ENCODE peak calls at places on chromosomes 7 and 10, in five cellular contexts. Q is neural progenitor cell, O is Peyer's patch, V is SK-N-SH, A is BE2C. J is an unnamed sample. For H3K4me1, the result is how much of the 10 kb centered on the place peaks cover.

GRCh38 chr7:54963155-54963554 is 55.7 kb upstream of the EGFR start:
- DNase-seq in Q (no peak), O (no peak), V (no peak), A (no peak), J (no peak)

GRCh38 chr7:1706721-1707613 is 36.9 kb downstream of the ELFN1 start:
- DNase-seq in Q (no peak), O (peak), V (peak), A (peak), J (no peak)

GRCh38 chr10:54463644-54464043 is 337.4 kb downstream of the PCDH15 start:
- DNase-seq in Q (no peak), O (no peak), V (no peak), A (no peak), J (no peak)

GRCh38 chr10:3408603-3409365 is 236.2 kb upstream of the PITRM1 start:
- DNase-seq in Q (no peak), O (no peak), V (no peak), A (no peak), J (no peak)

GRCh38 chr10:45063605-45064231 is 63.0 kb downstream of the ZNF22 start:
- DNase-seq in Q (no peak), O (no peak), V (no peak), A (no peak), J (no peak)

GRCh38 chr7:5139998-5140397 is 50.0 kb upstream of the WIPI2 start:
- DNase-seq in Q (peak), O (peak), V (peak), A (peak), J (peak)

GRCh38 chr10:354901-355617 is 219.8 kb downstream of the ZMYND11 start:
- DNase-seq in Q (no peak), O (no peak), V (no peak), A (no peak), J (no peak)

GRCh38 chr10:34723746-34724145 is 91.3 kb downstream of the PARD3 start:
- DNase-seq in Q (peak), O (peak), V (peak), A (no peak), J (no peak)

GRCh38 chr10:110862961-110863360 is 8.8 kb upstream of the PDCD4 start:
- DNase-seq in Q (no peak), O (no peak), V (no peak), A (no peak), J (no peak)

GRCh38 chr10:100909506-100910260 is 3.1 kb upstream of the SLF2 start:
- DNase-seq in Q (peak), O (no peak), V (no peak), A (no peak), J (no peak)

GRCh38 chr7:44224951-44225565 is 24.3 kb downstream of the YKT6 start:
- DNase-seq in Q (no peak), O (no peak), V (peak), A (no peak), J (peak)

GRCh38 chr10:113261806-113262205 is 291.0 kb upstream of the HABP2 start:
- DNase-seq in Q (no peak), O (no peak), V (no peak), A (no peak), J (no peak)

GRCh38 chr10:47402681-47403301 is 18.7 kb upstream of the ZNF488 start:
- DNase-seq in Q (peak), O (peak), V (no peak), A (no peak), J (peak)

GRCh38 chr10:47403401-47404318 is 19.6 kb upstream of the ZNF488 start:
- DNase-seq in Q (no peak), O (no peak), V (no peak), A (no peak), J (peak)

GRCh38 chr10:47400786-47401185 is 16.7 kb upstream of the ZNF488 start:
- DNase-seq in Q (no peak), O (no peak), V (no peak), A (no peak), J (no peak)

GRCh38 chr10:47401210-47401609 is 17.1 kb upstream of the ZNF488 start:
- DNase-seq in Q (no peak), O (no peak), V (no peak), A (no peak), J (no peak)

DNA sequence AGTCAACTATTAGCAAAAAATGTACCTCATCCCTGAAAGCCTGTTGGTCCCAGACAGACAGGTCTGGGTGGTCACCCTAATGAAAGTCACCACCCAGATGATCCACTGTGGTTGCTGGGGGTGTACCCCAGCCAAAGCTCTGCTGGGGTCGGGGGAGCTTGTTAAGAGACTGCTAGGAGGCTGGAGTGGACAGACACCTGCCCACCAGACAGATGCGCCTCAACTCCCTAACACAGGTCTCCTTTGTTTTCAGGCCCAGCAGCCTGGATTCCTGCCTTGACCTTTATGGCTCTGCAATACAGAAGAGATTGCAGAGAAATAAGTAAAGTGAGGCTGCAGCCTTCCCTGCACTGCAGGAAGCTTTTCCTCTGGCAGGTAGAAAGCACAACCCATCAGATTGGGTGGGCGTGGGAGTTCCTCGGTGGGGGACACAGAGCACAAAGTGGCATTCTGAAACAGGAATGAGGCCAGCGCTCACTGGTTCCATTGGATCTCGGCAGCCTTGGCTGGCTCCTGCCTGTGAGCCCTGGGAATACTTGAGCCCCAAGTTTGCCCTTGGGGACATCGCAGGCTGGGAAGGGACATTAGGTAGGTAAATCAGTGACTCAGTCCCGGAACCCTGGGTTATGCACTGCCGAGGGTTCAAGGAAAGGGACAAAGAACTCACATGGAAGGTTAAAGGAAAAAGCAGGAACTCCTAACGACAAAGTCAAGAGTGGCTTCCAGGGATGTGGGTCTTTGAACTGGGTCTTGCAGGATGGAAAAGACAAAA is 18.0 kb upstream of the ZNF488 start:
- DNase-seq in Q (no peak), O (no peak), V (no peak), A (no peak), J (peak)
- H3K4me1 ChIP-seq in Q (under half), O (under half), V (under half), A (under half), J (under half)

GRCh38 chr7:46756256-46756655 is 825.7 kb downstream of the TNS3 start:
- DNase-seq in Q (no peak), O (no peak), V (no peak), A (no peak), J (no peak)
- H3K4me1 ChIP-seq in Q (under half), O (under half), V (under half), A (under half), J (under half)

GRCh38 chr7:100544386-100544785 is 5.4 kb downstream of the AGFG2 start:
- DNase-seq in Q (no peak), O (no peak), V (no peak), A (no peak), J (no peak)

GRCh38 chr7:100545636-100546128 is 6.7 kb downstream of the AGFG2 start:
- DNase-seq in Q (peak), O (peak), V (peak), A (peak), J (no peak)

GRCh38 chr7:100546129-100546867 is 7.3 kb downstream of the AGFG2 start:
- DNase-seq in Q (no peak), O (no peak), V (no peak), A (no peak), J (no peak)

GRCh38 chr7:100543586-100543985 is 4.6 kb downstream of the AGFG2 start:
- DNase-seq in Q (no peak), O (no peak), V (no peak), A (no peak), J (no peak)

DNA sequence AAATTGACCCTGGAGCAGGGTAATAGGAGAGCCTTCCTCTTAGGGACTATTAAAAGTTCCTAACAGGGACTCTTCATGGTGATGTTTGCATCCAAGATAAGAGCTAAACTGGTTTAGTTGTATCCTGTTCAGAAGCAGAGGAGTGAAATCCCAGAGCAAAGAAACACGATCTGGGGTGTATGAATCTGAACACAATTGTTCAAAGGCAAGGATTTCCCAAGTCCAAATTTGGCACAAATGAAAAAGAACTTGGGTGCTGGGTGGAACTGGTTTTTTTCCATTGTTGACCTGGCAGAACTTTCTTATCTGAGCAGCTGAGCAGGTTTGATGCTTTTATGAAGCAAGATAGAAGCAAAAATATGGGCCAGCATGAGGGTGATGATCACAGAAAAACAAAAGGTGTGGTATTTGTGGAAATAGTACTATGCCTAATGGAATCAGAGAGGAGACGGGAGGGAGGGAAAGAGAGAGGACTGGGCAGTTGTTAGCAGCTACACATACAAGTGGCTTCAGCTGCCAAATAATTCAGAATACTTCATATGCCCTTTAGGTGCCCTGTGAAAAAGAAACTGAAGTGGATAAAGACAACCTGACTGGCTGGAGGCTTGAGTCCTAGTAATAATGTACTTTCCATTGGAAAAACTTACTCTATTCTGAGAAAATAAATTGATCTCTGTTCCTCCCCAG is 6.1 kb downstream of the AGFG2 start:
- DNase-seq in Q (no peak), O (no peak), V (no peak), A (no peak), J (no peak)
- H3K4me1 ChIP-seq in Q (under half), O (half or more), V (under half), A (under half), J (under half)

GRCh38 chr10:6045600-6046457 is 16.3 kb downstream of the IL2RA start:
- DNase-seq in Q (no peak), O (peak), V (no peak), A (no peak), J (no peak)
- H3K4me1 ChIP-seq in Q (under half), O (under half), V (under half), A (under half), J (under half)

DNA sequence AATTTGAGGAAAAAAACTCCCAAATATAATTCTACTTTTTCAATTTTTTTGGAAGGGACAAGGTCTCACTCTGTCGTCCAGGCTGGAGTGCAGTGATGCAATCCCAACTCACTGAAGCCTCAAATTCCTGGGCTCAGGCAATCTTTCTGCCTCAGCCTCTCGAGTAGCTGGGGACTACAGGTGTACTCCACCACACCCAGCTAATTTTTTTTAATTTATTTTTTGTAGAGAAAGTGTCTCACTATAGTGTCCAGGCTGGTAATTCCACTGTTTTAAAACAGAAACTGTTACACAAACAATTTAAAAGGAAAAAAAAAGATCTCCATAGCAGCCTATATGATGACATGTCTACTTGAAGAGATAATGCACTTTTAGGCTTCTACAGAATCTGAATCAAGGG is 25.6 kb downstream of the EZH2 start:
- DNase-seq in Q (no peak), O (no peak), V (no peak), A (no peak), J (no peak)
- H3K4me1 ChIP-seq in Q (under half), O (under half), V (under half), A (under half), J (under half)